ENCODE peak calls at places on chromosome 9, in six cellular contexts. One of them, this sample, is unnamed.

GRCh38 chr9:136220017-136220729 is 15.2 kb upstream of the LHX3 start:
- DNase-seq in H9: no peak
- DNase-seq in neuronal stem cell: no peak
- DNase-seq in H1: no peak
- DNase-seq in mesenchymal stem cell: peak; percentile 68
- DNase-seq in trophoblast cell: no peak
- DNase-seq in this sample: peak; percentile 55

GRCh38 chr9:70452365-70452764 is 37.9 kb upstream of the KLF9 start:
- DNase-seq in H9: no peak
- DNase-seq in neuronal stem cell: no peak
- DNase-seq in H1: no peak
- DNase-seq in mesenchymal stem cell: no peak
- DNase-seq in trophoblast cell: no peak
- DNase-seq in this sample: no peak

GRCh38 chr9:112119225-112120045 is 55.7 kb downstream of the SUSD1 start:
- DNase-seq in H9: no peak
- DNase-seq in neuronal stem cell: no peak
- DNase-seq in H1: no peak
- DNase-seq in mesenchymal stem cell: peak; percentile 34
- DNase-seq in trophoblast cell: peak; percentile 85
- DNase-seq in this sample: peak; percentile 45

GRCh38 chr9:111150241-111150640 is 112.0 kb upstream of the LPAR1 start:
- DNase-seq in H9: no peak
- DNase-seq in neuronal stem cell: no peak
- DNase-seq in H1: no peak
- DNase-seq in mesenchymal stem cell: no peak
- DNase-seq in trophoblast cell: no peak
- DNase-seq in this sample: no peak

GRCh38 chr9:83706703-83707517 is 848 bp downstream of the UBQLN1 start:
- DNase-seq in H9: peak; percentile 68
- DNase-seq in neuronal stem cell: peak; percentile 70
- DNase-seq in H1: peak; percentile 34
- DNase-seq in mesenchymal stem cell: peak; percentile 59
- DNase-seq in trophoblast cell: peak; percentile 47
- DNase-seq in this sample: peak; percentile 19

GRCh38 chr9:36086442-36086841 is 49.7 kb downstream of the RECK start:
- DNase-seq in H9: no peak
- DNase-seq in neuronal stem cell: no peak
- DNase-seq in H1: no peak
- DNase-seq in mesenchymal stem cell: no peak
- DNase-seq in trophoblast cell: no peak
- DNase-seq in this sample: no peak

GRCh38 chr9:87668222-87668621 is 57.7 kb upstream of the CTSL start:
- DNase-seq in H9: peak; percentile 12
- DNase-seq in neuronal stem cell: no peak
- DNase-seq in H1: no peak
- DNase-seq in mesenchymal stem cell: no peak
- DNase-seq in trophoblast cell: no peak
- DNase-seq in this sample: no peak

GRCh38 chr9:76818271-76818670 is 54.0 kb downstream of the PCA3 start:
- DNase-seq in H9: peak; percentile 49
- DNase-seq in neuronal stem cell: no peak
- DNase-seq in H1: peak; percentile 29
- DNase-seq in mesenchymal stem cell: peak; percentile 99
- DNase-seq in trophoblast cell: peak; percentile 92
- DNase-seq in this sample: peak; percentile 98

GRCh38 chr9:109086221-109086620 is 33.5 kb downstream of the TMEM245 start:
- DNase-seq in H9: no peak
- DNase-seq in neuronal stem cell: no peak
- DNase-seq in H1: no peak
- DNase-seq in mesenchymal stem cell: peak; percentile 58
- DNase-seq in trophoblast cell: peak; percentile 55
- DNase-seq in this sample: peak; percentile 68

GRCh38 chr9:114156658-114157421 is 1.5 kb downstream of the COL27A1 start:
- DNase-seq in H9: peak; percentile 55
- DNase-seq in neuronal stem cell: no peak
- DNase-seq in H1: no peak
- DNase-seq in mesenchymal stem cell: peak; percentile 90
- DNase-seq in trophoblast cell: peak; percentile 56
- DNase-seq in this sample: peak; percentile 84
- H2AK5ac ChIP-seq in H9: no peak overlapping the region
- H2AK5ac ChIP-seq in neuronal stem cell: peak overlapping the region; percentile 72
- H2AK5ac ChIP-seq in H1: peak overlapping the region; percentile 59
- H2AK5ac ChIP-seq in mesenchymal stem cell: peak overlapping the region; percentile 42
- H2AK5ac ChIP-seq in trophoblast cell: no peak overlapping the region
- H2AK5ac ChIP-seq in this sample: peak overlapping the region; percentile 74

GRCh38 chr9:113599647-113600476 is 136.3 kb downstream of the RGS3 start:
- DNase-seq in H9: peak; percentile 69
- DNase-seq in neuronal stem cell: no peak
- DNase-seq in H1: no peak
- DNase-seq in mesenchymal stem cell: peak; percentile 95
- DNase-seq in trophoblast cell: no peak
- DNase-seq in this sample: peak; percentile 93

GRCh38 chr9:113596616-113597320 is 133.2 kb downstream of the RGS3 start:
- DNase-seq in H9: no peak
- DNase-seq in neuronal stem cell: no peak
- DNase-seq in H1: no peak
- DNase-seq in mesenchymal stem cell: no peak
- DNase-seq in trophoblast cell: no peak
- DNase-seq in this sample: no peak

GRCh38 chr9:113598883-113599282 is 135.4 kb downstream of the RGS3 start:
- DNase-seq in H9: peak; percentile 21
- DNase-seq in neuronal stem cell: no peak
- DNase-seq in H1: no peak
- DNase-seq in mesenchymal stem cell: peak; percentile 34
- DNase-seq in trophoblast cell: no peak
- DNase-seq in this sample: no peak

GRCh38 chr9:113597390-113598241 is 134.1 kb downstream of the RGS3 start:
- DNase-seq in H9: peak; percentile 24
- DNase-seq in neuronal stem cell: no peak
- DNase-seq in H1: no peak
- DNase-seq in mesenchymal stem cell: no peak
- DNase-seq in trophoblast cell: no peak
- DNase-seq in this sample: no peak

GRCh38 chr9:113598451-113598850 is 134.9 kb downstream of the RGS3 start:
- DNase-seq in H9: peak; percentile 25
- DNase-seq in neuronal stem cell: no peak
- DNase-seq in H1: no peak
- DNase-seq in mesenchymal stem cell: peak; percentile 43
- DNase-seq in trophoblast cell: no peak
- DNase-seq in this sample: no peak
- H4K91ac ChIP-seq in H9: no peak overlapping the region
- H4K91ac ChIP-seq in neuronal stem cell: no peak overlapping the region
- H4K91ac ChIP-seq in H1: no peak overlapping the region
- H4K91ac ChIP-seq in mesenchymal stem cell: no peak overlapping the region
- H4K91ac ChIP-seq in trophoblast cell: no peak overlapping the region
- H4K91ac ChIP-seq in this sample: no peak overlapping the region

GRCh38 chr9:8867148-8867547 is 1067.6 kb upstream of the DMAC1 start:
- DNase-seq in H9: no peak
- DNase-seq in neuronal stem cell: no peak
- DNase-seq in H1: no peak
- DNase-seq in mesenchymal stem cell: no peak
- DNase-seq in trophoblast cell: no peak
- DNase-seq in this sample: no peak

GRCh38 chr9:8868632-8869031 is 1069.1 kb upstream of the DMAC1 start:
- DNase-seq in H9: no peak
- DNase-seq in neuronal stem cell: no peak
- DNase-seq in H1: no peak
- DNase-seq in mesenchymal stem cell: no peak
- DNase-seq in trophoblast cell: no peak
- DNase-seq in this sample: no peak

GRCh38 chr9:8871396-8871795 is 1071.8 kb upstream of the DMAC1 start:
- DNase-seq in H9: no peak
- DNase-seq in neuronal stem cell: no peak
- DNase-seq in H1: no peak
- DNase-seq in mesenchymal stem cell: no peak
- DNase-seq in trophoblast cell: no peak
- DNase-seq in this sample: no peak

GRCh38 chr9:8871796-8872470 is 1072.4 kb upstream of the DMAC1 start:
- DNase-seq in H9: no peak
- DNase-seq in neuronal stem cell: no peak
- DNase-seq in H1: no peak
- DNase-seq in mesenchymal stem cell: no peak
- DNase-seq in trophoblast cell: no peak
- DNase-seq in this sample: no peak

DNA sequence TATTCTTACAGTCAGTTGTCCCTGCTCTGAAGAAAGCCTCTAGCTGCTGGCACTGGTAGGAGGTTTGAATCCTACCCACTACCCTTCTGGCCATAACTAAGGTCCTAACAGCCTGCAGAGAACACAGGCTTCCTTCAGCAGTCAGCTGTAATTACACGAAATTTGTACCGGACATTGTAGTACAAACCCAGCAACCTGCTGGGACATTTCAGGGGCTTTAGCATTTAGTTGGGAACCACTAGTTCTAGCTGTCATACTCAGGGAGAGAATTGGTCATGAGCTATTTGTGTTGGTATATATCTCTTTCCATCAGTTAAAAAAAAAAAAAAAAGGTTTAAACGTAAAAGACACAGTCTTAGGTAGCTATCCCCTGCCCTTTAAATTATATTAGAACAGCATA is 1070.2 kb upstream of the DMAC1 start:
- DNase-seq in H9: no peak
- DNase-seq in neuronal stem cell: no peak
- DNase-seq in H1: no peak
- DNase-seq in mesenchymal stem cell: no peak
- DNase-seq in trophoblast cell: no peak
- DNase-seq in this sample: no peak
- H2AK5ac ChIP-seq in H9: no peak overlapping the region
- H2AK5ac ChIP-seq in neuronal stem cell: no peak overlapping the region
- H2AK5ac ChIP-seq in H1: no peak overlapping the region
- H2AK5ac ChIP-seq in mesenchymal stem cell: peak overlapping the region; percentile 86
- H2AK5ac ChIP-seq in trophoblast cell: no peak overlapping the region
- H2AK5ac ChIP-seq in this sample: no peak overlapping the region

DNA sequence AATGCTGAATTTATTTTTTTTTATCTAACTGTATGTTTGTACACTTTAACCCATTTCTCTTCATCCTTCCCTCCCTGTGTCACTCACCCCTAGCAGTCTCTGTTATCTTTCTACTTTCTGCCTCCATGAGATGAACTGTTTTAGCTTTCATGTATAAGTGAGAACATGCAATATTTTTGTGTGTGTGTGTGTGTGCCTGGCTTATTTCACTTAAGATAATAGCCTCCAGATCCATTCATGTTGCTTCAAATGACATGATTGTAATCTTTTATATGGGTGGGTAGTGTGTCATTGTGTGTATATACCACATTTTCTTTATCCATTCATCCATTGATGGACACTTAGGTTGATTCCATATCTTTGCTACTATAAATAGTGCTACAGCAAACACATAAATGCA is 1023.9 kb downstream of the TLE1 start:
- DNase-seq in H9: no peak
- DNase-seq in neuronal stem cell: no peak
- DNase-seq in H1: no peak
- DNase-seq in mesenchymal stem cell: no peak
- DNase-seq in trophoblast cell: no peak
- DNase-seq in this sample: no peak
- H4K91ac ChIP-seq in H9: no peak overlapping the region
- H4K91ac ChIP-seq in neuronal stem cell: no peak overlapping the region
- H4K91ac ChIP-seq in H1: no peak overlapping the region
- H4K91ac ChIP-seq in mesenchymal stem cell: no peak overlapping the region
- H4K91ac ChIP-seq in trophoblast cell: no peak overlapping the region
- H4K91ac ChIP-seq in this sample: no peak overlapping the region

This sample was measured in IMR-90.